ENCODE peak calls at places on chromosomes 11 and 22, in four cellular contexts. L, T, V and A are unnamed samples.

GRCh38 chr11:87137711-87138110 is 100.0 kb downstream of the TMEM135 start:
- DNase-seq in L (no peak), T (no peak), V (no peak), A (no peak)

GRCh38 chr11:117932426-117932825 is 3.2 kb upstream of the TMPRSS13 start:
- DNase-seq in L (no peak), T (no peak), V (no peak), A (no peak)

GRCh38 chr11:86696004-86696403 is 23.6 kb upstream of the ME3 start:
- DNase-seq in L (peak; percentile 84), T (no peak), V (no peak), A (no peak)

GRCh38 chr11:13110929-13111812 is 102.1 kb downstream of the RASSF10 start:
- DNase-seq in L (peak; percentile 95), T (no peak), V (no peak), A (no peak)

GRCh38 chr11:131867457-131868257 is 497.2 kb downstream of the NTM start:
- DNase-seq in L (peak; percentile 80), T (peak; percentile 70), V (peak; percentile 55), A (no peak)

GRCh38 chr11:12279672-12280108 is 97.7 kb upstream of the PARVA start:
- DNase-seq in L (no peak), T (no peak), V (no peak), A (no peak)

GRCh38 chr11:94198718-94199117 is 70.1 kb downstream of the PANX1 start:
- DNase-seq in L (no peak), T (no peak), V (no peak), A (no peak)

GRCh38 chr11:23727821-23728220 is 769.0 kb upstream of the LUZP2 start:
- DNase-seq in L (peak; percentile 2), T (no peak), V (no peak), A (no peak)

GRCh38 chr11:85182437-85183109 is 444.6 kb downstream of the DLG2 start:
- DNase-seq in L (no peak), T (no peak), V (no peak), A (no peak)

GRCh38 chr11:70530010-70530409 is 131.7 kb downstream of the CTTN start:
- DNase-seq in L (no peak), T (no peak), V (no peak), A (no peak)

GRCh38 chr11:107259826-107260225 is 197.8 kb downstream of the CWF19L2 start:
- DNase-seq in L (no peak), T (no peak), V (no peak), A (no peak)

GRCh38 chr22:25232301-25232700 is 12.9 kb downstream of the CRYBB2 start:
- DNase-seq in L (no peak), T (no peak), V (no peak), A (no peak)

GRCh38 chr11:129969973-129970372 is 32.7 kb downstream of the PRDM10 start:
- DNase-seq in L (no peak), T (no peak), V (no peak), A (no peak)

GRCh38 chr11:77379253-77379652 is 77.8 kb upstream of the GDPD4 start:
- DNase-seq in L (no peak), T (no peak), V (no peak), A (no peak)

GRCh38 chr11:69760319-69760718 is 14.8 kb downstream of the FGF4 start:
- DNase-seq in L (no peak), T (no peak), V (no peak), A (no peak)

GRCh38 chr22:47125603-47126002 is 363.2 kb downstream of the TBC1D22A start:
- DNase-seq in L (no peak), T (no peak), V (no peak), A (no peak)
- TF ChIP-seq CTCF in L (peak; percentile 6), T (no peak), V (no peak), A (no peak)

DNA sequence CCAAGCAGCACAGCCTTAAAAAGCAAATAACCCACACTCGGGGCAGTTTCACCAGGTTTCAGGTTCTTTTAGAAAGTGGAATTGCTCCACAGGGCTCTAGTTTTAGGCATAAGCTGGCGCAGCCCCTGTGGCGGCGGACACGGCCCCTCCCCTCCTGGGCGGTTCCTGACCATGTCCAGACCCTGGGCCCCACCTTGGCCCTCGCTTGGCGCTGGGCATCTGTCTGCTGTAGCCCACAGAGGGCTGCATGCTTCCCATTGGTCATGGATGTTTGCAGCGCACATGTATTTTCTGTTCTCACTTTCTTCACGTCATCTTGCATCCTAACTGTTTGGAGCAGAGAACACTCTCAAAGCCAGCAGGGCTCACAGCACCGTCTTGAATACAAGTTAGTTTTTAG is 244.3 kb downstream of the BRD1 start:
- DNase-seq in L (no peak), T (no peak), V (no peak), A (no peak)
- H3K27me3 ChIP-seq in L (no peaks in the 10 kb centered on the region), T (no peaks in the 10 kb centered on the region), V (no peaks in the 10 kb centered on the region), A (no peaks in the 10 kb centered on the region)

DNA sequence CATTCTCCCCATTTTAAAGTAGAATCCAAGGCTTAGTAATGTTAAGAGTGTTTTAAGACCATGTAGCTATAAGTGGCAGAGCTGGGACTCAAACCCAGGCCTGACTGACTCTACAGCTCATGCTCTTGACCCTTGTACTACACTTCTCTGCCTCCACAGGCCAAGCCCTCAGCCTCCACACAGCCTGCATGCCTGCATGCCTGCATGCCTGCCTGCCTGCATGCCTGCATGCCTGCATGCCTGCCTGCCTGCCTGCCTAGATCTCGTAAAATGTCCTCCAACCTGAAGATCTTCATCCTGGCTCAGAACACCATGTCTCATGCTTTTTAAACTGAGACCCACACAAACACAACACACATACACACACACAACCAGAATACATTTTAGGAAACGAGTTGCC is 18.6 kb downstream of the TBC1D10A start:
- DNase-seq in L (no peak), T (no peak), V (no peak), A (no peak)
- TF ChIP-seq CTCF in L (no peak), T (no peak), V (no peak), A (no peak)

DNA sequence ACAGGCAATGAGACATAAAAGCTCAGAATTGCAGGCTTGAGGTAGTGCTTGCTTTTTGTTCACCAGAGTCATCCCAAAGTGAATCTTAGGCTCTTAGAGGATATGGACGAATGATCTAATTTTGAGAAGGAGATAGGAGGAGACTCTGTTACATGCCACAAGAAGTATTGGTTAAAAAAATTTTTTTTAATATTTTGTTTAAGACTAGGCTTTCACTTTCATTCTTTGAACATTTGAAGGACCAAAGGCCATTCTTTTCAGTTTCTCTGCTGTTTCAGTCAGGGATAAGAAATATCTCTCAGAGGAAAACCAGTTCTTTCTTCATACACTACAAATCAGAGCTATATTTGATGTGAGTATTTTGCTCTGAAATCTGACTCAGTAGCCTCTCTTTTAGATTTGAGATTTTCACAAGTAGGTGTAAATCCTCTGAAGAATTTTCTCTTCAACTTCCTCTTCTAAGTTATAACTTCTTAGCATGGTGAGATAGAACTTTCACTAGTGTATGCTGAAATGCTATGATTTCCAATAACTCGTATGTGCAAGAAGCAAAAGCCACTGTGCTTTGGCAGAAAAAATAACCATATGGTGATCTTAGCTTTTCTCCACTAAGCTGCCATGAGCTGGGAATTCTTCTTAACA is 24.1 kb upstream of the FAM181B start:
- DNase-seq in L (no peak), T (no peak), V (no peak), A (no peak)
- H3K27me3 ChIP-seq in L (peaks cover 35% of the 10 kb centered on the region), T (no peaks in the 10 kb centered on the region), V (no peaks in the 10 kb centered on the region), A (no peaks in the 10 kb centered on the region)

GRCh38 chr11:110428040-110428439 is 1.7 kb upstream of the FDX1 start:
- DNase-seq in L (no peak), T (no peak), V (no peak), A (no peak)
- TF ChIP-seq CTCF in L (no peak), T (no peak), V (no peak), A (no peak)

DNA sequence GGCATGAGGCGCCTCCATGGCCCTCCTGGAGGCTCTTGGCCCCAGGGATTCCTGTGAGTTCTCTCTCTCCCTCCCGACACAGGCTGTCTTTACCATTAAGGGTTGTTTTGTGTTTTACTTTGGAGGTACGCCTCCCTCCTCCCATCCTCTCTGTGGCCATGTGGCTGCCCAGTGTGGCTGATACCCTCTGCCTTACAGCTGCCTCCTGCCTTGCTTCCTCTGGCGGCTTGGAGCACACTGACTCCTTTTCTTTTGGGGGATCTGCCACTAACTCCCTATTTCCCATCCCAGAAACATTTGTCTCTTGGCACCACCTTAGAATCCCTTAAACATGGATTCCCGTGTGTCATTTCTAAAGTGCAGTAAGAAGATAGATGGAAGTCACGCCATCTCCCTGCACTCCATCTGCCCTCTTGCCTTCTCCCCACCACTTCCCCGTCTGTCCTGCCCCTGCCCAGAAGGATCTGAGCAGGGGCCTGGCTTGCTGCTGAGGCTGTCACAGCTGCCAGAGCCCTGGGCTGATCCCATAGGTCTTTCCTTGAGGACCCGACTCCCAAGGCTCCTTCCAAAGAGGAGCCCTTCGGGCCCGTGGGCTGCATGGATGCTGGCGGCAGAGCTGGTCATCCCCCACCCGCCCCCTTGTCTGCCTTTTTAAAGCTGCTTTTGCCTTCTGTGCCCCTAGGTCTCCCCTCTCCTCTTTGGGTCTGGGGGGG is 15.1 kb upstream of the ACR start:
- DNase-seq in L (no peak), T (no peak), V (no peak), A (no peak)
- H3K27me3 ChIP-seq in L (no peaks in the 10 kb centered on the region), T (no peaks in the 10 kb centered on the region), V (no peaks in the 10 kb centered on the region), A (no peaks in the 10 kb centered on the region)

GRCh38 chr11:114166897-114167323 is 107.4 kb downstream of the ZBTB16 start:
- DNase-seq in L (peak; percentile 89), T (no peak), V (no peak), A (no peak)
- TF ChIP-seq CTCF in L (no peak), T (no peak), V (no peak), A (no peak)

DNA sequence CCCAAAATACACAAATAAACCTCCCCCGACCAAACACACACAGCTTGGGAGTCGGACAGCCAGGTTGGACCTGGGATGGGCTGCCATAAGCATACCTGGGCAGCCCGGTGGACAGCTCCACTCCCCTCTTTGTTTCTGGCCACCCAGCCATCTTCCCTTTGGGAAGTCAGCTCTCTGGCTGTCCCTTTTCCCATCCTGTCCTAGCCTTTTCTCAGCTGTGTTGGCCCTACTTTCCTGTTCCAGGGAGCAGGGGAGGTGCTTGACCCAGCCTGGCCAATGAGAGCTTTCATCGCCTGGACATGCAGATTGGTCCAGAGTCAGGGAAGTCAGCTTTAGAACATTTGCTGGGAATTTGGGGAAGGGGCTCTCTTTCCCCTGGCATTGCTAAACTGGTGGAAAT is 68.7 kb upstream of the NECTIN1 start:
- DNase-seq in L (no peak), T (no peak), V (no peak), A (no peak)
- H3K27me3 ChIP-seq in L (no peaks in the 10 kb centered on the region), T (no peaks in the 10 kb centered on the region), V (no peaks in the 10 kb centered on the region), A (no peaks in the 10 kb centered on the region)

GRCh38 chr11:44463751-44464150 is 101.7 kb upstream of the CD82 start:
- DNase-seq in L (no peak), T (no peak), V (no peak), A (no peak)

GRCh38 chr11:44467931-44468330 is 97.5 kb upstream of the CD82 start:
- DNase-seq in L (no peak), T (no peak), V (no peak), A (no peak)

GRCh38 chr11:44467413-44467812 is 98.0 kb upstream of the CD82 start:
- DNase-seq in L (no peak), T (no peak), V (no peak), A (no peak)

GRCh38 chr11:44466531-44467179 is 98.8 kb upstream of the CD82 start:
- DNase-seq in L (no peak), T (no peak), V (no peak), A (no peak)

DNA sequence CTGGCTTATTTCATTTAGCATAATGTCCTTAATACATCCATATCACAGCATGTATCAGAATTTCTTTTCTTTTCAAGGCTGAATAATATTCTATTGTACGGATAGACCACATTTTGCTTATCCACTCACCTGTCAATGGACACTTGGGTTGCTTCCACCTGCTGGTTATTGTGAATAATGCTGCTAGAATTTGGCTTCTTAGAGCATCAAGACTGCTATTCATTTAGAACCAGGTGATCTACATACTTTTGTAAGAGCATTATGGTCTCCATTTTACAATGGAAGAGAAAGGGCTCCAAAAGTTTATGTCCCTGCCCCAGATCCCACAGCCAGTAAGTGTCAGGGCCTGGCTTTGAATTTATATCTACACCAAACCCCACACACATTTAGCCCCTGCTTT is 100.7 kb upstream of the CD82 start:
- DNase-seq in L (no peak), T (no peak), V (no peak), A (no peak)
- TF ChIP-seq CTCF in L (no peak), T (no peak), V (no peak), A (no peak)